ENCODE peak calls at places on chromosomes 4 and X, in six cellular contexts. One of them, this sample, is unnamed.

GRCh38 chrX:37603938-37604409 is 32.5 kb downstream of the LANCL3 start:
- DNase-seq in NCI-H446 treated with DMSO at 0.1 percent for 48 hours: peak; percentile 83
- DNase-seq in fibroblast of lung: peak; percentile 11
- DNase-seq in retinal pigment epithelial cell: no peak
- DNase-seq in HFF-Myc: no peak
- DNase-seq in activated CD4-positive, alpha-beta memory T cell treated with anti-CD3 and anti-CD28 coated beads for 36 hours: no peak
- DNase-seq in this sample: peak; percentile 4

GRCh38 chr4:176261018-176261417 is 8.0 kb downstream of the ASB5 start:
- DNase-seq in fibroblast of lung: no peak
- DNase-seq in activated CD4-positive, alpha-beta memory T cell treated with anti-CD3 and anti-CD28 coated beads for 36 hours: no peak
- DNase-seq in retinal pigment epithelial cell: no peak
- DNase-seq in HFF-Myc: no peak
- DNase-seq in NCI-H446 treated with DMSO at 0.1 percent for 48 hours: no peak
- DNase-seq in this sample: no peak

GRCh38 chrX:153409414-153410101 is 1.7 kb upstream of the ZFP92 start:
- DNase-seq in fibroblast of lung: no peak
- DNase-seq in activated CD4-positive, alpha-beta memory T cell treated with anti-CD3 and anti-CD28 coated beads for 36 hours: no peak
- DNase-seq in HFF-Myc: no peak
- DNase-seq in retinal pigment epithelial cell: no peak
- DNase-seq in NCI-H446 treated with DMSO at 0.1 percent for 48 hours: no peak
- DNase-seq in this sample: no peak

GRCh38 chr4:173379929-173380328 is 9.2 kb downstream of the SAP30 start:
- DNase-seq in retinal pigment epithelial cell: no peak
- DNase-seq in fibroblast of lung: no peak
- DNase-seq in HFF-Myc: no peak
- DNase-seq in NCI-H446 treated with DMSO at 0.1 percent for 48 hours: no peak
- DNase-seq in activated CD4-positive, alpha-beta memory T cell treated with anti-CD3 and anti-CD28 coated beads for 36 hours: no peak
- DNase-seq in this sample: no peak

GRCh38 chr4:74944354-74944793 is 11.5 kb downstream of the PARM1 start:
- DNase-seq in HFF-Myc: no peak
- DNase-seq in fibroblast of lung: no peak
- DNase-seq in NCI-H446 treated with DMSO at 0.1 percent for 48 hours: no peak
- DNase-seq in activated CD4-positive, alpha-beta memory T cell treated with anti-CD3 and anti-CD28 coated beads for 36 hours: no peak
- DNase-seq in retinal pigment epithelial cell: no peak
- DNase-seq in this sample: no peak

GRCh38 chrX:48493890-48494364 is 14.9 kb upstream of the PORCN start:
- DNase-seq in NCI-H446 treated with DMSO at 0.1 percent for 48 hours: no peak
- DNase-seq in retinal pigment epithelial cell: no peak
- DNase-seq in HFF-Myc: no peak
- DNase-seq in fibroblast of lung: peak; percentile 32
- DNase-seq in activated CD4-positive, alpha-beta memory T cell treated with anti-CD3 and anti-CD28 coated beads for 36 hours: peak; percentile 45
- DNase-seq in this sample: no peak

GRCh38 chr4:146442801-146443200 is 78.9 kb downstream of the SLC10A7 start:
- DNase-seq in retinal pigment epithelial cell: no peak
- DNase-seq in fibroblast of lung: peak; percentile 73
- DNase-seq in NCI-H446 treated with DMSO at 0.1 percent for 48 hours: no peak
- DNase-seq in HFF-Myc: peak; percentile 5
- DNase-seq in activated CD4-positive, alpha-beta memory T cell treated with anti-CD3 and anti-CD28 coated beads for 36 hours: no peak
- DNase-seq in this sample: no peak

GRCh38 chrX:131677655-131678628 is 134.1 kb downstream of the OR13H1 start:
- DNase-seq in fibroblast of lung: peak; percentile 15
- DNase-seq in NCI-H446 treated with DMSO at 0.1 percent for 48 hours: no peak
- DNase-seq in retinal pigment epithelial cell: no peak
- DNase-seq in activated CD4-positive, alpha-beta memory T cell treated with anti-CD3 and anti-CD28 coated beads for 36 hours: peak; percentile 35
- DNase-seq in HFF-Myc: no peak
- DNase-seq in this sample: peak; percentile 7

GRCh38 chr4:8008391-8008790 is 68.7 kb upstream of the AFAP1 start:
- DNase-seq in retinal pigment epithelial cell: no peak
- DNase-seq in NCI-H446 treated with DMSO at 0.1 percent for 48 hours: no peak
- DNase-seq in activated CD4-positive, alpha-beta memory T cell treated with anti-CD3 and anti-CD28 coated beads for 36 hours: no peak
- DNase-seq in fibroblast of lung: no peak
- DNase-seq in HFF-Myc: no peak
- DNase-seq in this sample: no peak

This sample was measured in NCI-H1694 treated with DMSO at 0.1 percent for 48 hours.